ENCODE peak calls at places on chromosomes 12 and 14, in nine cellular contexts. F is endodermal cell; C is AG09309; X is AG04450; M is nucleus accumbens; H is stimulated activated CD8-positive, alpha-beta memory T cell treated with anti-CD3 and anti-CD28 coated beads, Interleukin-4, amount 100 ng/mL, for 1 hour; A is choroid plexus epithelial cell; Z is body of pancreas; L is GM13977. G is an unnamed sample.
A peak's percentile ranks its signal among the peaks of the same experiment; 100 is the strongest.

GRCh38 chr12:65364021-65364420 is 85.5 kb downstream of the MSRB3 start:
- DNase-seq in F (no peak), C (no peak), X (no peak), M (no peak), H (no peak), A (peak; percentile 33), Z (no peak), L (no peak), G (no peak)

GRCh38 chr14:80637726-80638619 is 303.6 kb downstream of the CEP128 start:
- DNase-seq in F (no peak), C (peak; percentile 46), X (no peak), M (no peak), H (no peak), A (peak; percentile 49), Z (no peak), L (no peak), G (no peak)

GRCh38 chr12:12562016-12562483 is 613 bp downstream of the DUSP16 start:
- DNase-seq in F (peak; percentile 77), C (no peak), X (no peak), M (peak; percentile 25), H (no peak), A (peak; percentile 42), Z (peak; percentile 46), L (peak; percentile 42), G (no peak)

GRCh38 chr12:20778969-20779368 is 31.5 kb upstream of the SLCO1B3 start:
- DNase-seq in F (no peak), C (no peak), X (no peak), M (no peak), H (no peak), A (no peak), Z (no peak), L (no peak), G (no peak)

GRCh38 chr12:89333564-89334252 is 18.6 kb downstream of the DUSP6 start:
- DNase-seq in F (peak; percentile 50), C (no peak), X (no peak), M (no peak), H (no peak), A (no peak), Z (no peak), L (no peak), G (no peak)

GRCh38 chr14:51860836-51861583 is 598 bp downstream of the GNG2 start:
- DNase-seq in F (no peak), C (no peak), X (no peak), M (no peak), H (no peak), A (peak; percentile 35), Z (no peak), L (no peak), G (no peak)

GRCh38 chr12:116591608-116592115 is 32.5 kb downstream of the MAP1LC3B2 start:
- DNase-seq in F (no peak), C (no peak), X (peak; percentile 34), M (no peak), H (no peak), A (peak; percentile 40), Z (no peak), L (no peak), G (no peak)

GRCh38 chr12:11981174-11981733 is 89.5 kb upstream of the BCL2L14 start:
- DNase-seq in F (peak; percentile 35), C (no peak), X (no peak), M (no peak), H (no peak), A (no peak), Z (no peak), L (peak; percentile 70), G (no peak)

GRCh38 chr12:29901585-29901984 is 117.8 kb upstream of the TMTC1 start:
- DNase-seq in F (peak; percentile 85), C (no peak), X (no peak), M (no peak), H (no peak), A (peak; percentile 22), Z (no peak), L (no peak), G (no peak)

GRCh38 chr12:75097003-75097402 is 112.6 kb downstream of the KCNC2 start:
- DNase-seq in F (no peak), C (no peak), X (no peak), M (no peak), H (no peak), A (no peak), Z (no peak), L (no peak), G (no peak)

G was measured in tibial nerve.